ENCODE peak calls at places on chromosome 7, in six cellular contexts. J is spleen, X is endothelial cell of umbilical vein, H is GM23338, E is suprapubic skin, F is prostate gland. N is an unnamed sample. For H3K4me1, the result is how much of the 10 kb centered on the place peaks cover.

GRCh38 chr7:82789883-82790609 is 346.5 kb upstream of the CACNA2D1 start:
- DNase-seq in E (no peak), H (no peak), J (no peak), F (no peak), X (no peak), N (no peak)

GRCh38 chr7:20438665-20439376 is 108.1 kb downstream of the ITGB8 start:
- DNase-seq in J (no peak), F (no peak), X (no peak), E (no peak), H (no peak), N (no peak)

GRCh38 chr7:114922151-114922651 is 307 bp downstream of the MDFIC start:
- DNase-seq in F (peak), H (peak), J (peak), X (peak), E (no peak), N (peak)

GRCh38 chr7:69457912-69458491 is 140.3 kb upstream of the AUTS2 start:
- DNase-seq in H (peak), F (no peak), E (no peak), J (no peak), X (no peak), N (no peak)

GRCh38 chr7:128137096-128137655 is 103.9 kb upstream of the LEP start:
- DNase-seq in X (peak), H (no peak), J (no peak), F (no peak), E (no peak), N (no peak)

GRCh38 chr7:87220026-87220733 is 648 bp upstream of the TMEM243 start:
- DNase-seq in J (peak), F (peak), H (peak), X (peak), E (peak), N (peak)

GRCh38 chr7:4450483-4450882 is 231.6 kb upstream of the FOXK1 start:
- DNase-seq in E (no peak), H (peak), X (no peak), F (no peak), J (no peak), N (no peak)

GRCh38 chr7:157429680-157430224 is 92.9 kb downstream of the DNAJB6 start:
- DNase-seq in H (no peak), E (peak), J (no peak), F (no peak), X (no peak), N (peak)

GRCh38 chr7:112452102-112452888 is 2.0 kb downstream of the IFRD1 start:
- DNase-seq in X (peak), H (peak), F (peak), J (no peak), E (peak), N (peak)

GRCh38 chr7:31811650-31812461 is 124.8 kb downstream of the PPP1R17 start:
- DNase-seq in J (no peak), F (no peak), X (peak), E (no peak), H (no peak), N (peak)

GRCh38 chr7:42262907-42263466 is 26.0 kb upstream of the GLI3 start:
- DNase-seq in H (peak), X (no peak), E (peak), J (no peak), F (peak), N (peak)

GRCh38 chr7:150736864-150737263 is 354 bp upstream of the GIMAP5 start:
- DNase-seq in J (no peak), E (no peak), H (no peak), X (no peak), F (no peak), N (no peak)
- H3K4me1 ChIP-seq in J (under half), E (under half), H (under half), X (under half), F (under half), N (under half)

DNA sequence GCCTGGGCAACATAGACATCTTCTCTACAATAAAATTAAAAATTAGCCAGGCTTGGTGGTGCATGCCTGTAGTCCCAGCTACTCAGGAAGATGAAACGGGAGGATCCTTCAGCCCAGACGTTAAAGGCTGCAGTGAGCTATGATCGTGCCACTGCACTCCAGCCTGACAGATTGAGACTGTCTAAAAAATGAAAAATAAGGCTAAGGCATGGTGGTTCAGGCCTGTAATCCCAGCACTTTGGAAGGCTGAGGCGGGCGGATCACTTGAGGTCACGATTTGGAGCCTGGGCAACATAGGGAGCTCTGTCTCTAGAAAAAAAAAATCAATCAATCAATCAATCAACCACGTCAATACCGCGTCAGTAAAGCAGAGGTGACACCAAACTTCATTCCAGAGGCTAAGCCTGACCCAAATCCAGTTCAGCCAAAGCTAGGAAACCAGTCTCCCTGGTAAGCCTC is 31.1 kb downstream of the MRPS24 start:
- DNase-seq in H (no peak), E (no peak), X (no peak), F (no peak), J (no peak), N (no peak)
- H3K4me3 ChIP-seq in H (no peak), E (peak), X (no peak), F (no peak), J (no peak), N (peak)

DNA sequence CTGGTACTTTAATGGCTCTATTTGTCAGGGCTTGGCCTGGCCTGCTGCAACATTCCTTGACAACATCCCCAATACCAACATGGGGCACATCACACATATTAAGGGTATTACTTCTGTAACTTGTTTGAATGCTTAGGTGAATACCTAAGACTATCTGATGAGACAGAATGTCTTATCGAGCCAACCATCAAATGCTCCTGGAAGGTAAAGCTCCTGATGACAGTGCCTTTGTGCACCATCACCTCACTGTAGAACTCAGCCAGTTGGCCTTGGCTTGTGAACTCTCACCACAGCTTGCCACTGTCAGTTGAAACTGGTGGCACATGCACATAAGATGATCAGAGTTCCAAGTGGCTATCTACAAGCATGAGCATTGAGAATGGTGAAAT is 3.7 kb upstream of the MYO1G start:
- DNase-seq in J (peak), E (no peak), H (no peak), X (no peak), F (no peak), N (no peak)
- TF ChIP-seq POLR2AphosphoS5 in J (no peak), E (no peak), H (no peak), X (no peak), F (no peak), N (no peak)

DNA sequence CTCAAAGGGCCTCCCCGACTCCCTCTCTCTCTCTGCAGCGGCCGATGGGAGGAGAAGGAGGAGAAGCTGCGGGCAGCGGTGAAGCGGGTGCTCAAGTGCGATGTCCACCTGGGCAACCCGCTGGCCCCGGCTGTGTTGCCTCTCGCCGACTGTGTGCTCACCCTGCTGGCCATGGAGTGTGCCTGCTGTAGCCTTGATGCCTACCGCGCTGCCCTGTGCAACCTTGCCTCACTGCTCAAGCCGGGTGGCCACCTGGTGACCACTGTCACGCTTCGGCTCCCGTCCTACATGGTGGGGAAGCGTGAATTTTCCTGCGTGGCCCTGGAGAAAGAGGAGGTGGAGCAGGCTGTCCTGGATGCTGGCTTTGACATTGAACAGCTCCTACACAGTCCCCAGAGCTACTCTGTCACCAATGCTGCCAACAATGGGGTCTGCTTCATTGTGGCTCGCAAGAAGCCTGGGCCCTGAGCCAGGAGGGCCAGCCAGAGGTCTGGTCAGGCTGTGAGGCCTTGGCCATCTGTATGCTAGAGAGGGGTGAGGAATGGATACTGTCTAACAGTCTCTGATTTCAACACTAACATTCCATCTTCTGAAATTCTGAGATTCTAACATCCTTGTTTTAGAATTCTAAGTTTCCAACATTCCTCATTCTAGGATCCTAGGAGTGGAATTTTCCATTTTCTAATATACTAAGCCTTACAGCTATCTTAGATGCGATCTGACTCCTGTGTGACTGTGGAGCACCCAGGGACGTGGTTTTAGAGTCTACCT is 3.6 kb downstream of the INMT start:
- DNase-seq in X (no peak), J (no peak), E (no peak), H (no peak), F (no peak), N (peak)
- H3K4me1 ChIP-seq in X (under half), J (under half), E (under half), H (under half), F (under half), N (half or more)

GRCh38 chr7:134639683-134640279 is 6.9 kb upstream of the BPGM start:
- DNase-seq in X (no peak), J (no peak), F (no peak), H (no peak), E (no peak), N (no peak)
- H3K4me3 ChIP-seq in X (no peak), J (no peak), F (no peak), H (no peak), E (no peak), N (no peak)

GRCh38 chr7:73526892-73527821 is 5.1 kb upstream of the BAZ1B start:
- DNase-seq in H (peak), J (peak), E (no peak), F (no peak), X (peak), N (no peak)

GRCh38 chr7:73528204-73528603 is 6.1 kb upstream of the BAZ1B start:
- DNase-seq in J (no peak), H (no peak), E (no peak), X (peak), F (peak), N (no peak)

GRCh38 chr7:73533742-73534141 is 11.6 kb upstream of the BAZ1B start:
- DNase-seq in H (no peak), F (no peak), J (no peak), X (no peak), E (no peak), N (peak)

GRCh38 chr7:73532224-73532623 is 10.1 kb upstream of the BAZ1B start:
- DNase-seq in X (no peak), E (no peak), H (no peak), J (no peak), F (no peak), N (peak)

GRCh38 chr7:73530800-73531199 is 8.7 kb upstream of the BAZ1B start:
- DNase-seq in J (no peak), F (no peak), E (no peak), H (no peak), X (no peak), N (no peak)
- TF ChIP-seq POLR2AphosphoS5 in J (no peak), F (no peak), E (no peak), H (no peak), X (no peak), N (no peak)

GRCh38 chr7:78438433-78438832 is 639.9 kb downstream of the PHTF2 start:
- DNase-seq in E (no peak), X (no peak), H (no peak), J (no peak), F (no peak), N (no peak)
- H3K4me1 ChIP-seq in E (under half), X (under half), H (under half), J (under half), F (under half), N (under half)